ENCODE peak calls at places on chromosomes 3 and 15, in ten cellular contexts. One of them, this sample, is unnamed.

GRCh38 chr3:23546186-23546585 is 259.6 kb upstream of the UBE2E1 start:
- DNase-seq in uterus: no peak
- DNase-seq in tibial artery: no peak
- DNase-seq in Peyer's patch: no peak
- DNase-seq in foreskin keratinocyte: no peak
- DNase-seq in CD8-positive, alpha-beta memory T cell: no peak
- DNase-seq in AG04450: no peak
- DNase-seq in fibroblast of lung: no peak
- DNase-seq in IMR-90: no peak
- DNase-seq in ascending aorta: no peak
- DNase-seq in this sample: no peak

GRCh38 chr3:141393151-141394076 is 25.1 kb downstream of the ZBTB38 start:
- DNase-seq in uterus: peak; percentile 59
- DNase-seq in tibial artery: no peak
- DNase-seq in Peyer's patch: no peak
- DNase-seq in foreskin keratinocyte: no peak
- DNase-seq in CD8-positive, alpha-beta memory T cell: no peak
- DNase-seq in AG04450: no peak
- DNase-seq in fibroblast of lung: no peak
- DNase-seq in IMR-90: no peak
- DNase-seq in ascending aorta: no peak
- DNase-seq in this sample: peak; percentile 17

GRCh38 chr15:65917407-65917756 is 48.1 kb downstream of the RAB11A start:
- DNase-seq in uterus: no peak
- DNase-seq in tibial artery: no peak
- DNase-seq in Peyer's patch: no peak
- DNase-seq in foreskin keratinocyte: no peak
- DNase-seq in CD8-positive, alpha-beta memory T cell: no peak
- DNase-seq in AG04450: no peak
- DNase-seq in fibroblast of lung: no peak
- DNase-seq in IMR-90: no peak
- DNase-seq in ascending aorta: no peak
- DNase-seq in this sample: no peak

GRCh38 chr3:152403632-152404066 is 134.9 kb downstream of the MBNL1 start:
- DNase-seq in uterus: no peak
- DNase-seq in tibial artery: peak; percentile 90
- DNase-seq in Peyer's patch: no peak
- DNase-seq in foreskin keratinocyte: no peak
- DNase-seq in CD8-positive, alpha-beta memory T cell: no peak
- DNase-seq in AG04450: no peak
- DNase-seq in fibroblast of lung: peak; percentile 45
- DNase-seq in IMR-90: peak; percentile 42
- DNase-seq in ascending aorta: peak; percentile 94
- DNase-seq in this sample: no peak

GRCh38 chr3:107939621-107940236 is 151.1 kb downstream of the CD47 start:
- DNase-seq in uterus: no peak
- DNase-seq in tibial artery: no peak
- DNase-seq in Peyer's patch: no peak
- DNase-seq in foreskin keratinocyte: no peak
- DNase-seq in CD8-positive, alpha-beta memory T cell: no peak
- DNase-seq in AG04450: no peak
- DNase-seq in fibroblast of lung: no peak
- DNase-seq in IMR-90: no peak
- DNase-seq in ascending aorta: no peak
- DNase-seq in this sample: no peak

GRCh38 chr15:48486228-48486627 is 155.0 kb downstream of the DUT start:
- DNase-seq in uterus: no peak
- DNase-seq in tibial artery: no peak
- DNase-seq in Peyer's patch: no peak
- DNase-seq in foreskin keratinocyte: no peak
- DNase-seq in CD8-positive, alpha-beta memory T cell: no peak
- DNase-seq in AG04450: no peak
- DNase-seq in fibroblast of lung: peak; percentile 33
- DNase-seq in IMR-90: no peak
- DNase-seq in ascending aorta: no peak
- DNase-seq in this sample: no peak

GRCh38 chr15:80636675-80637074 is 58.4 kb upstream of the ABHD17C start:
- DNase-seq in uterus: no peak
- DNase-seq in tibial artery: no peak
- DNase-seq in Peyer's patch: no peak
- DNase-seq in foreskin keratinocyte: peak; percentile 64
- DNase-seq in CD8-positive, alpha-beta memory T cell: no peak
- DNase-seq in AG04450: no peak
- DNase-seq in fibroblast of lung: no peak
- DNase-seq in IMR-90: no peak
- DNase-seq in ascending aorta: peak; percentile 18
- DNase-seq in this sample: peak; percentile 64

GRCh38 chr3:141478139-141478538 is 8.7 kb upstream of the RASA2 start:
- DNase-seq in uterus: no peak
- DNase-seq in tibial artery: no peak
- DNase-seq in Peyer's patch: no peak
- DNase-seq in foreskin keratinocyte: no peak
- DNase-seq in CD8-positive, alpha-beta memory T cell: no peak
- DNase-seq in AG04450: no peak
- DNase-seq in fibroblast of lung: no peak
- DNase-seq in IMR-90: no peak
- DNase-seq in ascending aorta: no peak
- DNase-seq in this sample: no peak

GRCh38 chr3:43913036-43913435 is 222.3 kb downstream of the ABHD5 start:
- DNase-seq in uterus: no peak
- DNase-seq in tibial artery: no peak
- DNase-seq in Peyer's patch: no peak
- DNase-seq in foreskin keratinocyte: no peak
- DNase-seq in CD8-positive, alpha-beta memory T cell: no peak
- DNase-seq in AG04450: no peak
- DNase-seq in fibroblast of lung: no peak
- DNase-seq in IMR-90: no peak
- DNase-seq in ascending aorta: no peak
- DNase-seq in this sample: no peak

GRCh38 chr3:43913549-43913948 is 222.8 kb downstream of the ABHD5 start:
- DNase-seq in uterus: no peak
- DNase-seq in tibial artery: no peak
- DNase-seq in Peyer's patch: no peak
- DNase-seq in foreskin keratinocyte: no peak
- DNase-seq in CD8-positive, alpha-beta memory T cell: no peak
- DNase-seq in AG04450: no peak
- DNase-seq in fibroblast of lung: no peak
- DNase-seq in IMR-90: no peak
- DNase-seq in ascending aorta: no peak
- DNase-seq in this sample: no peak

GRCh38 chr3:43914269-43914668 is 223.5 kb downstream of the ABHD5 start:
- DNase-seq in uterus: no peak
- DNase-seq in tibial artery: no peak
- DNase-seq in Peyer's patch: no peak
- DNase-seq in foreskin keratinocyte: no peak
- DNase-seq in CD8-positive, alpha-beta memory T cell: no peak
- DNase-seq in AG04450: no peak
- DNase-seq in fibroblast of lung: no peak
- DNase-seq in IMR-90: no peak
- DNase-seq in ascending aorta: no peak
- DNase-seq in this sample: no peak

GRCh38 chr3:43919067-43919466 is 228.3 kb downstream of the ABHD5 start:
- DNase-seq in uterus: no peak
- DNase-seq in tibial artery: no peak
- DNase-seq in Peyer's patch: no peak
- DNase-seq in foreskin keratinocyte: peak; percentile 16
- DNase-seq in CD8-positive, alpha-beta memory T cell: no peak
- DNase-seq in AG04450: no peak
- DNase-seq in fibroblast of lung: peak; percentile 36
- DNase-seq in IMR-90: no peak
- DNase-seq in ascending aorta: no peak
- DNase-seq in this sample: no peak

GRCh38 chr3:43915546-43915945 is 224.8 kb downstream of the ABHD5 start:
- DNase-seq in uterus: no peak
- DNase-seq in tibial artery: no peak
- DNase-seq in Peyer's patch: no peak
- DNase-seq in foreskin keratinocyte: peak; percentile 29
- DNase-seq in CD8-positive, alpha-beta memory T cell: no peak
- DNase-seq in AG04450: no peak
- DNase-seq in fibroblast of lung: no peak
- DNase-seq in IMR-90: no peak
- DNase-seq in ascending aorta: no peak
- DNase-seq in this sample: no peak
- H3K27ac ChIP-seq in uterus: no peak overlapping the region
- H3K27ac ChIP-seq in tibial artery: no peak overlapping the region
- H3K27ac ChIP-seq in Peyer's patch: no peak overlapping the region
- H3K27ac ChIP-seq in foreskin keratinocyte: no peak overlapping the region
- H3K27ac ChIP-seq in CD8-positive, alpha-beta memory T cell: no peak overlapping the region
- H3K27ac ChIP-seq in AG04450: no peak overlapping the region
- H3K27ac ChIP-seq in fibroblast of lung: no peak overlapping the region
- H3K27ac ChIP-seq in IMR-90: no peak overlapping the region
- H3K27ac ChIP-seq in ascending aorta: no peak overlapping the region
- H3K27ac ChIP-seq in this sample: no peak overlapping the region

GRCh38 chr3:156598413-156598812 is 43.5 kb upstream of the SSR3 start:
- DNase-seq in uterus: no peak
- DNase-seq in tibial artery: no peak
- DNase-seq in Peyer's patch: no peak
- DNase-seq in foreskin keratinocyte: no peak
- DNase-seq in CD8-positive, alpha-beta memory T cell: no peak
- DNase-seq in AG04450: no peak
- DNase-seq in fibroblast of lung: no peak
- DNase-seq in IMR-90: no peak
- DNase-seq in ascending aorta: no peak
- DNase-seq in this sample: no peak

GRCh38 chr3:156600834-156601233 is 45.9 kb upstream of the SSR3 start:
- DNase-seq in uterus: no peak
- DNase-seq in tibial artery: no peak
- DNase-seq in Peyer's patch: no peak
- DNase-seq in foreskin keratinocyte: no peak
- DNase-seq in CD8-positive, alpha-beta memory T cell: no peak
- DNase-seq in AG04450: no peak
- DNase-seq in fibroblast of lung: no peak
- DNase-seq in IMR-90: no peak
- DNase-seq in ascending aorta: no peak
- DNase-seq in this sample: no peak

GRCh38 chr3:156599475-156599874 is 44.6 kb upstream of the SSR3 start:
- DNase-seq in uterus: no peak
- DNase-seq in tibial artery: no peak
- DNase-seq in Peyer's patch: no peak
- DNase-seq in foreskin keratinocyte: no peak
- DNase-seq in CD8-positive, alpha-beta memory T cell: no peak
- DNase-seq in AG04450: no peak
- DNase-seq in fibroblast of lung: no peak
- DNase-seq in IMR-90: no peak
- DNase-seq in ascending aorta: no peak
- DNase-seq in this sample: no peak

GRCh38 chr3:156601497-156601896 is 46.6 kb upstream of the SSR3 start:
- DNase-seq in uterus: no peak
- DNase-seq in tibial artery: no peak
- DNase-seq in Peyer's patch: no peak
- DNase-seq in foreskin keratinocyte: no peak
- DNase-seq in CD8-positive, alpha-beta memory T cell: no peak
- DNase-seq in AG04450: no peak
- DNase-seq in fibroblast of lung: no peak
- DNase-seq in IMR-90: no peak
- DNase-seq in ascending aorta: no peak
- DNase-seq in this sample: no peak

GRCh38 chr3:156599061-156599460 is 44.1 kb upstream of the SSR3 start:
- DNase-seq in uterus: no peak
- DNase-seq in tibial artery: no peak
- DNase-seq in Peyer's patch: no peak
- DNase-seq in foreskin keratinocyte: no peak
- DNase-seq in CD8-positive, alpha-beta memory T cell: no peak
- DNase-seq in AG04450: no peak
- DNase-seq in fibroblast of lung: no peak
- DNase-seq in IMR-90: no peak
- DNase-seq in ascending aorta: no peak
- DNase-seq in this sample: no peak
- H3K27ac ChIP-seq in uterus: no peak overlapping the region
- H3K27ac ChIP-seq in tibial artery: no peak overlapping the region
- H3K27ac ChIP-seq in Peyer's patch: no peak overlapping the region
- H3K27ac ChIP-seq in foreskin keratinocyte: no peak overlapping the region
- H3K27ac ChIP-seq in CD8-positive, alpha-beta memory T cell: no peak overlapping the region
- H3K27ac ChIP-seq in AG04450: no peak overlapping the region
- H3K27ac ChIP-seq in fibroblast of lung: no peak overlapping the region
- H3K27ac ChIP-seq in IMR-90: no peak overlapping the region
- H3K27ac ChIP-seq in ascending aorta: no peak overlapping the region
- H3K27ac ChIP-seq in this sample: no peak overlapping the region

GRCh38 chr15:64742385-64742784 is 33.0 kb downstream of the RBPMS2 start:
- DNase-seq in uterus: no peak
- DNase-seq in tibial artery: no peak
- DNase-seq in Peyer's patch: no peak
- DNase-seq in foreskin keratinocyte: no peak
- DNase-seq in CD8-positive, alpha-beta memory T cell: no peak
- DNase-seq in AG04450: no peak
- DNase-seq in fibroblast of lung: no peak
- DNase-seq in IMR-90: no peak
- DNase-seq in ascending aorta: no peak
- DNase-seq in this sample: no peak

GRCh38 chr15:64742921-64743320 is 32.5 kb downstream of the RBPMS2 start:
- DNase-seq in uterus: no peak
- DNase-seq in tibial artery: no peak
- DNase-seq in Peyer's patch: no peak
- DNase-seq in foreskin keratinocyte: no peak
- DNase-seq in CD8-positive, alpha-beta memory T cell: no peak
- DNase-seq in AG04450: no peak
- DNase-seq in fibroblast of lung: no peak
- DNase-seq in IMR-90: no peak
- DNase-seq in ascending aorta: no peak
- DNase-seq in this sample: no peak

GRCh38 chr15:64738231-64739095 is 36.9 kb downstream of the RBPMS2 start:
- DNase-seq in uterus: no peak
- DNase-seq in tibial artery: no peak
- DNase-seq in Peyer's patch: no peak
- DNase-seq in foreskin keratinocyte: no peak
- DNase-seq in CD8-positive, alpha-beta memory T cell: no peak
- DNase-seq in AG04450: no peak
- DNase-seq in fibroblast of lung: no peak
- DNase-seq in IMR-90: no peak
- DNase-seq in ascending aorta: no peak
- DNase-seq in this sample: no peak

GRCh38 chr15:64740361-64741170 is 34.8 kb downstream of the RBPMS2 start:
- DNase-seq in uterus: peak; percentile 84
- DNase-seq in tibial artery: peak; percentile 52
- DNase-seq in Peyer's patch: no peak
- DNase-seq in foreskin keratinocyte: peak; percentile 65
- DNase-seq in CD8-positive, alpha-beta memory T cell: no peak
- DNase-seq in AG04450: no peak
- DNase-seq in fibroblast of lung: peak; percentile 45
- DNase-seq in IMR-90: peak; percentile 77
- DNase-seq in ascending aorta: no peak
- DNase-seq in this sample: peak; percentile 48

DNA sequence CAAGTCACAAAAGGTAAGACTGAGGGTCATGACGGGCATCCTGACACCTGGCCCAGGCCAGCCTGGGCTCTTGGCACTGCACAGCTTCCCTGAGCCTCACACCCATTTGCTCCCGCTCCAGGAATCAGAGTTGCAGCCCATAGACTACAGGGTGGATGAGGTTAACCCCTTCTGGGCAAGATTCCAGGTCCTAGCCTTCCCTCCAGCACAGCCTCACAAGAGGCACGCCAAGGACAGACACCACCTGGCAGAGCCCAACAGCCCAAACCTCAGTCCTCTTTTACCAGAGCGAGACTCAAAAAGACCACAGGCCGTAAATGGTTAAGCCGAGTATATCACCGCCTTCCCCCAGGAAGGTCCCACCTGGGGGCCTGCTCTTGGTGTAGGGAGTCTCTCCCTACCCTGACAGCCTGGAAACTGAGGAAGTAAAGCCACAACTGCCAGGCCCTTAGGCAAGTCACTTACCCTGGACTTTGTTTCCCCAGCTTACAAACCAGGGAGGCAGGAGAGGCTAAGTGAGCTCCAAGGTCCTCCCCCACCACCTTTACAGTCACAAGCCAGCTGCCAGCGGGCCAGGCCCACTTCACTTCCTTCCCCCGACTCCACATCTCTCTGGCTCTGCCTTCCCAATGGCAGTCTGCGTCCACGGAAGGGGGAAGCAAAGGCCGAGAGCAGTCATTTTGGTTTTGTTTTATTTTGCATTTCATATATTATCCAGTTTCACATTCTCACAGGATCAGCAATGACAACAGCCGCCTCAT is 36.0 kb downstream of the RBPMS2 start:
- DNase-seq in uterus: no peak
- DNase-seq in tibial artery: no peak
- DNase-seq in Peyer's patch: no peak
- DNase-seq in foreskin keratinocyte: no peak
- DNase-seq in CD8-positive, alpha-beta memory T cell: no peak
- DNase-seq in AG04450: no peak
- DNase-seq in fibroblast of lung: no peak
- DNase-seq in IMR-90: peak; percentile 31
- DNase-seq in ascending aorta: no peak
- DNase-seq in this sample: no peak
- H3K27ac ChIP-seq in uterus: peak overlapping the region; percentile 84
- H3K27ac ChIP-seq in tibial artery: peak overlapping the region; percentile 61
- H3K27ac ChIP-seq in Peyer's patch: peak overlapping the region; percentile 83
- H3K27ac ChIP-seq in foreskin keratinocyte: no peak overlapping the region
- H3K27ac ChIP-seq in CD8-positive, alpha-beta memory T cell: no peak overlapping the region
- H3K27ac ChIP-seq in AG04450: peak overlapping the region; percentile 31
- H3K27ac ChIP-seq in fibroblast of lung: no peak overlapping the region
- H3K27ac ChIP-seq in IMR-90: no peak overlapping the region
- H3K27ac ChIP-seq in ascending aorta: no peak overlapping the region
- H3K27ac ChIP-seq in this sample: peak overlapping the region; percentile 25

GRCh38 chr3:105352976-105353375 is 13.7 kb upstream of the ALCAM start:
- DNase-seq in uterus: no peak
- DNase-seq in tibial artery: no peak
- DNase-seq in Peyer's patch: no peak
- DNase-seq in foreskin keratinocyte: no peak
- DNase-seq in CD8-positive, alpha-beta memory T cell: no peak
- DNase-seq in AG04450: no peak
- DNase-seq in fibroblast of lung: peak; percentile 42
- DNase-seq in IMR-90: peak; percentile 58
- DNase-seq in ascending aorta: no peak
- DNase-seq in this sample: no peak

GRCh38 chr3:105354429-105354828 is 12.3 kb upstream of the ALCAM start:
- DNase-seq in uterus: no peak
- DNase-seq in tibial artery: no peak
- DNase-seq in Peyer's patch: no peak
- DNase-seq in foreskin keratinocyte: no peak
- DNase-seq in CD8-positive, alpha-beta memory T cell: no peak
- DNase-seq in AG04450: no peak
- DNase-seq in fibroblast of lung: peak; percentile 48
- DNase-seq in IMR-90: no peak
- DNase-seq in ascending aorta: no peak
- DNase-seq in this sample: no peak

GRCh38 chr3:105349988-105350387 is 16.7 kb upstream of the ALCAM start:
- DNase-seq in uterus: no peak
- DNase-seq in tibial artery: no peak
- DNase-seq in Peyer's patch: no peak
- DNase-seq in foreskin keratinocyte: peak; percentile 52
- DNase-seq in CD8-positive, alpha-beta memory T cell: no peak
- DNase-seq in AG04450: no peak
- DNase-seq in fibroblast of lung: no peak
- DNase-seq in IMR-90: no peak
- DNase-seq in ascending aorta: no peak
- DNase-seq in this sample: no peak

GRCh38 chr3:105353485-105354161 is 13.1 kb upstream of the ALCAM start:
- DNase-seq in uterus: no peak
- DNase-seq in tibial artery: peak; percentile 29
- DNase-seq in Peyer's patch: no peak
- DNase-seq in foreskin keratinocyte: no peak
- DNase-seq in CD8-positive, alpha-beta memory T cell: no peak
- DNase-seq in AG04450: no peak
- DNase-seq in fibroblast of lung: peak; percentile 73
- DNase-seq in IMR-90: peak; percentile 64
- DNase-seq in ascending aorta: no peak
- DNase-seq in this sample: no peak

DNA sequence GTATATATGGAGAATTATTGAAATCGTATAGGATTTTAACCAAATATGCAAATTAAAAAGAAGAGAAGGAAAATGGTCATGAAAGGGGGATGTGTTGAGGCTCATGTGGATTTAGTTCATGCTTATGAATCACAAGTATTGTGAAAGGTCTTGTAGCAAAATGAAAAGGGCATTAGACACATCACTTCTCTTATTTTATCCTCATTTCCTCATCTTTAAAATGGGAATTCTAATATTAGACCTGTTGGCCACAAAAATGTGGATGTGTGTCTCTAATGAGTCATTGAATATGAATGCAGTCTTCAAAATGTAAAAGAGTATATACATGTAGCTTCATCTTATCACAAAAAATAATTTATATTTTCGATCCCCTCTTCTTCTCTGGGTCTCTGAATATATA is 14.9 kb upstream of the ALCAM start:
- DNase-seq in uterus: no peak
- DNase-seq in tibial artery: no peak
- DNase-seq in Peyer's patch: no peak
- DNase-seq in foreskin keratinocyte: peak; percentile 92
- DNase-seq in CD8-positive, alpha-beta memory T cell: no peak
- DNase-seq in AG04450: no peak
- DNase-seq in fibroblast of lung: peak; percentile 66
- DNase-seq in IMR-90: peak; percentile 77
- DNase-seq in ascending aorta: no peak
- DNase-seq in this sample: no peak
- H3K27ac ChIP-seq in uterus: no peak overlapping the region
- H3K27ac ChIP-seq in tibial artery: no peak overlapping the region
- H3K27ac ChIP-seq in Peyer's patch: no peak overlapping the region
- H3K27ac ChIP-seq in foreskin keratinocyte: no peak overlapping the region
- H3K27ac ChIP-seq in CD8-positive, alpha-beta memory T cell: no peak overlapping the region
- H3K27ac ChIP-seq in AG04450: no peak overlapping the region
- H3K27ac ChIP-seq in fibroblast of lung: no peak overlapping the region
- H3K27ac ChIP-seq in IMR-90: no peak overlapping the region
- H3K27ac ChIP-seq in ascending aorta: no peak overlapping the region
- H3K27ac ChIP-seq in this sample: no peak overlapping the region